ENCODE peak calls at places on chromosomes 16 and 17, in ten cellular contexts. X, H, R, V, B, U, D, K, L and O are unnamed samples.

GRCh38 chr16:11437069-11437468 is 91.8 kb downstream of the RMI2 start:
- DNase-seq in X (no peak), H (no peak), R (no peak), V (no peak), B (no peak), U (no peak), D (no peak), K (no peak), L (no peak), O (no peak)

GRCh38 chr16:77711775-77712174 is 10.5 kb upstream of the NUDT7 start:
- DNase-seq in X (peak; percentile 48), H (no peak), R (no peak), V (no peak), B (no peak), U (no peak), D (no peak), K (no peak), L (peak; percentile 37), O (no peak)

GRCh38 chr16:11136600-11136999 is 119.4 kb downstream of the SOCS1 start:
- DNase-seq in X (no peak), H (no peak), R (no peak), V (no peak), B (peak; percentile 24), U (no peak), D (no peak), K (peak; percentile 60), L (no peak), O (no peak)

GRCh38 chr17:4542726-4543191 is 12.4 kb downstream of the MYBBP1A start:
- DNase-seq in X (no peak), H (no peak), R (no peak), V (no peak), B (no peak), U (no peak), D (no peak), K (no peak), L (no peak), O (no peak)

GRCh38 chr17:8192070-8192815 is 2.3 kb upstream of the BORCS6 start:
- DNase-seq in X (peak; percentile 85), H (no peak), R (no peak), V (no peak), B (peak; percentile 89), U (no peak), D (peak; percentile 74), K (peak; percentile 80), L (peak; percentile 80), O (peak; percentile 74)

GRCh38 chr16:67397451-67397801 is 4.1 kb upstream of the TPPP3 start:
- DNase-seq in X (no peak), H (no peak), R (no peak), V (no peak), B (no peak), U (no peak), D (no peak), K (peak; percentile 78), L (no peak), O (no peak)

GRCh38 chr17:41251261-41251660 is 1.8 kb downstream of the KRTAP9-4 start:
- DNase-seq in X (no peak), H (no peak), R (no peak), V (no peak), B (no peak), U (no peak), D (no peak), K (no peak), L (no peak), O (peak; percentile 0)

GRCh38 chr16:81623365-81624102 is 155.6 kb upstream of the PLCG2 start:
- DNase-seq in X (peak; percentile 55), H (peak; percentile 29), R (no peak), V (no peak), B (peak; percentile 60), U (no peak), D (no peak), K (no peak), L (no peak), O (peak; percentile 74)

GRCh38 chr17:2695961-2696760 is 15.4 kb downstream of the CLUH start:
- DNase-seq in X (peak; percentile 3), H (no peak), R (no peak), V (peak; percentile 9), B (no peak), U (peak; percentile 1), D (peak; percentile 33), K (no peak), L (no peak), O (peak; percentile 29)

GRCh38 chr16:26454102-26454501 is 612.6 kb upstream of the C16orf82 start:
- DNase-seq in X (no peak), H (no peak), R (no peak), V (no peak), B (peak; percentile 0), U (no peak), D (no peak), K (no peak), L (no peak), O (no peak)

GRCh38 chr17:38658741-38659345 is 15.9 kb downstream of the EPOP start:
- DNase-seq in X (no peak), H (no peak), R (no peak), V (no peak), B (no peak), U (no peak), D (no peak), K (peak; percentile 27), L (no peak), O (peak; percentile 63)

GRCh38 chr17:11097121-11097520 is 143.9 kb upstream of the SHISA6 start:
- DNase-seq in X (no peak), H (no peak), R (no peak), V (no peak), B (no peak), U (no peak), D (no peak), K (no peak), L (no peak), O (no peak)

GRCh38 chr16:77943770-77944169 is 78.6 kb upstream of the CLEC3A start:
- DNase-seq in X (no peak), H (no peak), R (no peak), V (no peak), B (no peak), U (no peak), D (no peak), K (no peak), L (no peak), O (no peak)

GRCh38 chr16:53614346-53614745 is 89.3 kb downstream of the RPGRIP1L start:
- DNase-seq in X (no peak), H (no peak), R (no peak), V (no peak), B (no peak), U (no peak), D (no peak), K (no peak), L (no peak), O (no peak)

GRCh38 chr16:79656537-79657115 is 56.1 kb upstream of the MAF start:
- DNase-seq in X (no peak), H (no peak), R (no peak), V (no peak), B (no peak), U (no peak), D (no peak), K (no peak), L (no peak), O (no peak)

GRCh38 chr17:3647769-3648540 is 11.4 kb downstream of the CTNS start:
- DNase-seq in X (peak; percentile 67), H (no peak), R (no peak), V (no peak), B (peak; percentile 28), U (no peak), D (no peak), K (peak; percentile 52), L (no peak), O (no peak)

DNA sequence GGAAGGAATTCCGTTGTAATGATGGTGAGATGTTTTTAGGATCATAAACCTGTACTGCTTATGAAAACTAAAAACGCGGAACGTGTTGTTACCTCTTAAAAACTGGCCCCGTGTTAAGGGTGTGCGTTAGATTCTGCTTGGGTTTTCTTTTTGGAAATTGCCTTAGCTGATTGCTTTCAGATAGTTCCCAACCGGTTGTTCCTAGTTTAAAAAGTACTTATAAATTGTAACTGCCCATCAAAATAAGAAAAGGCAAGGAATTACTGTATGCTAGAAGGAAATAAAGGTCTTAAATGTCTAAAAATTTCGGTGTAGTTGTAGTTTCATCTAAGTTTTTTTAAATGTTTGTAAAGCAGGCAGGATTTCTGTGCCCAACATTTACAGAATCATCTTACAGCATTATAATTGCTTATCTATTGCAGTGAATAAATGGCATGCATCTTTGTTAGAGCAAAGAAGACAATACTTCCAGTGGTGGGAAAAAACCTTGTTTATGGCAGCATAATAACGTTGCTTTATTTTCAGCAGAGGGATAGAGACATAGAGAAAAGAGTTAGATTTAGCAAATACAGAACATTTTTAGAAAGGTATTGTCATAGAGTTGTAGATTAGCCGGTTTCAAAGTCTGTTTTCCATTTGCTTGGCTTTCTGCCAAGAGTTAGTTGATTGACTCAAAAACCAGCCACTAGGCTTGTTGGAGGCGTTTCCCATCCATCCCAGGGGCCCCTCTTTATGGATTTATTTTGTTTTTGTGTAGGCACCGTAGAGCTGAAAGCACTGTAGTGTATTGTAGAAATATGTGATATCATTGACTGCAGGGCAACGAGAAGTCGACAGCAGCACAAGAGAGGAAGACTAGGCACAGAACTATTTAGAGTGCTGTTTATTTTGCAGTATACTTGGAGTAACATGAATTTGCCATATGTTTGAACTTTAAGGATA is 1.7 kb downstream of the PPM1D start:
- DNase-seq in X (peak; percentile 60), H (no peak), R (no peak), V (no peak), B (peak; percentile 72), U (no peak), D (peak; percentile 57), K (no peak), L (peak; percentile 75), O (peak; percentile 59)
- TF ChIP-seq CTCF in X (no peak), H (no peak), R (no peak), V (no peak), B (no peak), U (no peak), D (no peak), K (no peak), L (no peak), O (no peak)

GRCh38 chr17:78378225-78379133 is at the start of gene PGS1:
- DNase-seq in X (peak; percentile 85), H (peak; percentile 60), R (no peak), V (peak; percentile 80), B (peak; percentile 72), U (no peak), D (peak; percentile 82), K (peak; percentile 88), L (no peak), O (peak; percentile 90)
- TF ChIP-seq CTCF in X (no peak), H (no peak), R (no peak), V (no peak), B (no peak), U (no peak), D (peak; percentile 24), K (no peak), L (no peak), O (no peak)

GRCh38 chr17:72432143-72432604 is 311.4 kb downstream of the SOX9 start:
- DNase-seq in X (peak; percentile 75), H (no peak), R (no peak), V (no peak), B (no peak), U (no peak), D (no peak), K (no peak), L (no peak), O (no peak)
- TF ChIP-seq CTCF in X (peak; percentile 46), H (no peak), R (no peak), V (no peak), B (no peak), U (no peak), D (no peak), K (no peak), L (no peak), O (no peak)

DNA sequence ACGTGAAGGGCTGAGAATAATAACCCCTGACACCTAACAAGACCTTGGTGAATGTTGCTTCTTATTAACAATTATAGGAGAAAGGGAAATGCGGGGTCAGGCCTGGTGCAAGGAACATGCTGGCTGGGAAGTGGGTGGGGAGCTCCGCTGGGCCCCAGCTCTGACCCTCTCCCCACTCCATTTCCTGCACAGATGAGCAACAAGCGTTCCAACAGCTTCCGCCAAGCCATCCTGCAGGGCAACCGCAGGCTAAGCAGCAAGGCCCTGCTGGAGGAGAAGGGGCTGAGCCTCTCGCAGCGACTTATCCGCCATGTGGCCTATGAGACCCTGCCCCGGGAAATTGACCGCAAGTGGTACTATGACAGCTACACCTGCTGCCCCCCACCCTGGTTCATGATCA is 23.0 kb downstream of the RHBDL3 start:
- DNase-seq in X (no peak), H (no peak), R (no peak), V (no peak), B (no peak), U (no peak), D (no peak), K (no peak), L (no peak), O (no peak)
- TF ChIP-seq CTCF in X (no peak), H (no peak), R (no peak), V (no peak), B (no peak), U (no peak), D (no peak), K (no peak), L (no peak), O (no peak)